ENCODE peak calls at places on chromosome 13, in ten cellular contexts. P is T-helper 1 cell; Z is ovary; T is endothelial cell of umbilical vein; X is NCI-H2171; K is HS-27A; F is NCI-H1417 treated with DMSO at 0.1 percent for 48 hours; H is head of caudate nucleus; L is activated T-cell treated with anti-CD3 and anti-CD28 coated beads, Interleukin-2, amount 50 U/mL, for 4 hours; N is effector CD4-positive, alpha-beta T cell. O is an unnamed sample.

GRCh38 chr13:39462456-39462855 is 140.5 kb downstream of the LHFPL6 start:
- DNase-seq in Z (no peak), P (no peak), X (no peak), T (peak; percentile 26), K (no peak), F (no peak), N (no peak), H (no peak), L (no peak), O (no peak)

GRCh38 chr13:19185086-19185864 is 3.7 kb upstream of the TUBA3C start:
- DNase-seq in Z (no peak), L (no peak), H (no peak), F (no peak), T (no peak), P (no peak), X (no peak), N (no peak), K (no peak), O (no peak)

GRCh38 chr13:106376411-106377112 is 158.9 kb downstream of the EFNB2 start:
- DNase-seq in F (no peak), Z (no peak), N (no peak), T (peak; percentile 95), X (no peak), H (peak; percentile 30), K (peak; percentile 81), L (no peak), P (no peak), O (no peak)

GRCh38 chr13:106690779-106691178 is 122.8 kb upstream of the ARGLU1 start:
- DNase-seq in T (peak; percentile 86), P (no peak), X (no peak), N (no peak), Z (no peak), K (no peak), F (no peak), H (no peak), L (no peak), O (no peak)

GRCh38 chr13:76991432-76991795 is 467 bp upstream of the CLN5 start:
- DNase-seq in L (peak; percentile 59), F (no peak), T (no peak), P (peak; percentile 72), N (peak; percentile 73), Z (peak; percentile 9), X (no peak), K (no peak), H (no peak), O (no peak)

GRCh38 chr13:46010148-46010547 is 42.4 kb downstream of the ZC3H13 start:
- DNase-seq in N (no peak), Z (no peak), L (no peak), H (no peak), F (no peak), T (no peak), K (no peak), P (no peak), X (no peak), O (no peak)

GRCh38 chr13:23921451-23921888 is 24.2 kb upstream of the C1QTNF9B start:
- DNase-seq in K (no peak), L (no peak), N (no peak), F (peak; percentile 2), H (no peak), X (no peak), T (peak; percentile 65), Z (no peak), P (no peak), O (no peak)

GRCh38 chr13:93388701-93389100 is 162.1 kb downstream of the GPC6 start:
- DNase-seq in N (no peak), K (no peak), L (no peak), X (no peak), P (no peak), T (no peak), H (no peak), F (no peak), Z (no peak), O (no peak)

GRCh38 chr13:86862137-86862536 is 809.0 kb upstream of the SLITRK5 start:
- DNase-seq in T (no peak), Z (no peak), X (no peak), F (no peak), N (no peak), P (no peak), L (no peak), K (no peak), H (no peak), O (no peak)

GRCh38 chr13:102183509-102184182 is 218.2 kb downstream of the FGF14 start:
- DNase-seq in Z (no peak), H (no peak), N (no peak), P (no peak), T (no peak), X (no peak), L (no peak), K (no peak), F (no peak), O (no peak)

GRCh38 chr13:49435992-49436391 is 7.9 kb downstream of the CAB39L start:
- DNase-seq in F (no peak), N (no peak), L (no peak), T (no peak), P (no peak), H (no peak), K (no peak), X (no peak), Z (no peak), O (no peak)

GRCh38 chr13:110269509-110270185 is 37.3 kb downstream of the COL4A1 start:
- DNase-seq in T (no peak), X (no peak), H (no peak), N (no peak), Z (no peak), K (no peak), P (no peak), L (no peak), F (no peak), O (no peak)

GRCh38 chr13:29428310-29428991 is 167.0 kb downstream of the SLC7A1 start:
- DNase-seq in Z (peak; percentile 25), F (no peak), T (no peak), L (no peak), K (no peak), N (no peak), H (peak; percentile 13), P (no peak), X (no peak), O (no peak)

GRCh38 chr13:48400820-48401219 is 12.1 kb downstream of the LPAR6 start:
- DNase-seq in Z (no peak), F (no peak), H (no peak), P (no peak), N (no peak), K (no peak), X (no peak), T (peak; percentile 96), L (no peak), O (no peak)

GRCh38 chr13:30826911-30827577 is 79.0 kb upstream of the MEDAG start:
- DNase-seq in Z (no peak), F (no peak), T (no peak), N (no peak), L (no peak), K (no peak), H (no peak), X (no peak), P (no peak), O (no peak)

GRCh38 chr13:65808061-65808460 is 1422.1 kb downstream of the PCDH9 start:
- DNase-seq in H (no peak), L (no peak), K (peak; percentile 29), F (no peak), T (no peak), X (no peak), Z (no peak), N (no peak), P (no peak), O (no peak)

GRCh38 chr13:76813874-76814273 is 72.3 kb downstream of the KCTD12 start:
- DNase-seq in Z (no peak), P (no peak), F (no peak), L (no peak), T (no peak), H (no peak), N (no peak), X (peak; percentile 41), K (no peak), O (no peak)

GRCh38 chr13:67042556-67042955 is 187.6 kb downstream of the PCDH9 start:
- DNase-seq in L (no peak), K (no peak), P (no peak), N (no peak), X (no peak), Z (no peak), H (no peak), F (no peak), T (no peak), O (no peak)

GRCh38 chr13:109251958-109252357 is 534.4 kb downstream of the IRS2 start:
- DNase-seq in P (no peak), H (no peak), K (no peak), Z (no peak), L (no peak), T (peak; percentile 47), X (no peak), F (no peak), N (no peak), O (no peak)

GRCh38 chr13:98173431-98173921 is 3.6 kb downstream of the RNF113B start:
- DNase-seq in T (peak; percentile 61), Z (peak; percentile 40), F (no peak), H (no peak), X (no peak), N (no peak), K (peak; percentile 34), P (no peak), L (no peak), O (no peak)